ENCODE peak calls at places on chromosomes 3 and 15, in four cellular contexts. K, F, M and V are unnamed samples.

GRCh38 chr3:194955979-194956696 is 270.5 kb downstream of the FAM43A start:
- DNase-seq in K (no peak), F (no peak), M (no peak), V (no peak)

GRCh38 chr15:95733931-95734330 is 596.6 kb upstream of the NR2F2 start:
- DNase-seq in K (peak), F (peak), M (no peak), V (no peak)

GRCh38 chr3:13854492-13854891 is 25.4 kb downstream of the WNT7A start:
- DNase-seq in K (no peak), F (no peak), M (no peak), V (no peak)

GRCh38 chr3:131831608-131832007 is 203.2 kb downstream of the CPNE4 start:
- DNase-seq in K (no peak), F (no peak), M (no peak), V (no peak)

GRCh38 chr3:150142936-150143335 is 172.2 kb upstream of the PFN2 start:
- DNase-seq in K (no peak), M (no peak), F (no peak), V (no peak)

GRCh38 chr15:63971904-63972303 is 74.4 kb downstream of the DAPK2 start:
- DNase-seq in F (no peak), M (no peak), K (no peak), V (no peak)

GRCh38 chr15:22881739-22882440 is 43.4 kb downstream of the NIPA2 start:
- DNase-seq in M (no peak), F (no peak), K (no peak), V (no peak)

GRCh38 chr3:148790841-148791240 is 36.8 kb upstream of the CPB1 start:
- DNase-seq in F (no peak), M (no peak), K (no peak), V (no peak)

GRCh38 chr15:70411464-70411863 is 313.7 kb upstream of the TLE3 start:
- DNase-seq in K (no peak), M (no peak), F (no peak), V (no peak)

GRCh38 chr3:129121016-129121791 is 400 bp downstream of the RAB43 start:
- DNase-seq in M (no peak), F (no peak), K (peak), V (peak)